ENCODE peak calls at places on chromosomes 6 and 20, in five cellular contexts. W, Z, S, M and I are unnamed samples.
A peak's percentile ranks its signal among the peaks of the same experiment; 100 is the strongest.

GRCh38 chr6:1316482-1317220 is 4.8 kb downstream of the FOXQ1 start:
- DNase-seq in S (no peak), Z (no peak), M (no peak), W (no peak), I (no peak)

GRCh38 chr20:46400253-46400652 is 6.2 kb downstream of the ELMO2 start:
- DNase-seq in M (no peak), Z (no peak), W (no peak), S (no peak), I (no peak)

GRCh38 chr6:134787261-134787871 is 162.5 kb downstream of the ALDH8A1 start:
- DNase-seq in Z (no peak), S (no peak), W (peak; percentile 17), M (no peak), I (no peak)

GRCh38 chr6:49342410-49342809 is 120.6 kb downstream of the MMUT start:
- DNase-seq in W (no peak), M (no peak), S (no peak), Z (no peak), I (no peak)

GRCh38 chr6:41428995-41429417 is 93.6 kb downstream of the NCR2 start:
- DNase-seq in M (peak; percentile 44), W (no peak), Z (no peak), S (no peak), I (no peak)

GRCh38 chr20:34199183-34199582 is 42.0 kb upstream of the ASIP start:
- DNase-seq in S (no peak), W (no peak), Z (no peak), M (no peak), I (no peak)

GRCh38 chr6:109039795-109040194 is 54.9 kb downstream of the SESN1 start:
- DNase-seq in Z (no peak), M (no peak), S (no peak), W (no peak), I (no peak)

GRCh38 chr20:14264869-14265268 is 72.5 kb downstream of the FLRT3 start:
- DNase-seq in M (no peak), W (peak; percentile 7), S (no peak), Z (no peak), I (no peak)

GRCh38 chr20:4962257-4962855 is 39.0 kb downstream of the SLC23A2 start:
- DNase-seq in Z (no peak), S (no peak), W (no peak), M (no peak), I (peak; percentile 51)

GRCh38 chr6:147322299-147323162 is 118.3 kb downstream of the STXBP5 start:
- DNase-seq in W (no peak), Z (no peak), S (no peak), M (no peak), I (peak; percentile 23)

GRCh38 chr6:146790561-146791091 is 191.9 kb downstream of the ADGB start:
- DNase-seq in S (no peak), W (no peak), M (no peak), Z (no peak), I (no peak)

GRCh38 chr6:137342607-137343186 is 123.5 kb upstream of the IFNGR1 start:
- DNase-seq in M (no peak), W (peak; percentile 5), S (no peak), Z (no peak), I (no peak)

GRCh38 chr20:23136893-23137745 is 51.0 kb upstream of the CD93 start:
- DNase-seq in S (no peak), W (no peak), M (no peak), Z (no peak), I (no peak)

GRCh38 chr20:23680151-23680550 is 8.7 kb downstream of the CST4 start:
- DNase-seq in S (no peak), M (no peak), Z (no peak), W (no peak), I (no peak)

GRCh38 chr6:136284909-136285308 is 4.7 kb downstream of the BCLAF1 start:
- DNase-seq in S (no peak), M (no peak), Z (no peak), W (no peak), I (no peak)

GRCh38 chr20:40160151-40160550 is 528.9 kb downstream of the MAFB start:
- DNase-seq in Z (no peak), S (no peak), W (peak; percentile 10), M (peak; percentile 26), I (no peak)

GRCh38 chr6:90183587-90184333 is 112.9 kb downstream of the BACH2 start:
- DNase-seq in Z (no peak), W (no peak), M (no peak), S (no peak), I (no peak)

GRCh38 chr6:7762758-7763157 is 36.9 kb downstream of the BMP6 start:
- DNase-seq in W (no peak), M (no peak), S (no peak), Z (no peak), I (no peak)

GRCh38 chr20:17807670-17808069 is 107.9 kb downstream of the BANF2 start:
- DNase-seq in W (no peak), Z (no peak), S (no peak), M (no peak), I (no peak)

GRCh38 chr6:158644227-158645063 is at the start of gene DYNLT1:
- DNase-seq in Z (peak; percentile 92), S (peak; percentile 95), M (peak; percentile 95), W (peak; percentile 77), I (peak; percentile 87)

GRCh38 chr6:33671381-33672072 is 40.0 kb downstream of the UQCC2 start:
- DNase-seq in S (no peak), Z (no peak), M (no peak), W (no peak), I (no peak)

GRCh38 chr6:33676416-33677152 is 34.9 kb downstream of the UQCC2 start:
- DNase-seq in M (no peak), W (no peak), Z (no peak), S (no peak), I (no peak)

GRCh38 chr6:33675968-33676367 is 35.5 kb downstream of the UQCC2 start:
- DNase-seq in M (no peak), W (no peak), S (no peak), Z (no peak), I (no peak)

GRCh38 chr6:33672808-33673207 is 38.7 kb downstream of the UQCC2 start:
- DNase-seq in M (peak; percentile 91), W (peak; percentile 78), S (no peak), Z (no peak), I (no peak)

DNA sequence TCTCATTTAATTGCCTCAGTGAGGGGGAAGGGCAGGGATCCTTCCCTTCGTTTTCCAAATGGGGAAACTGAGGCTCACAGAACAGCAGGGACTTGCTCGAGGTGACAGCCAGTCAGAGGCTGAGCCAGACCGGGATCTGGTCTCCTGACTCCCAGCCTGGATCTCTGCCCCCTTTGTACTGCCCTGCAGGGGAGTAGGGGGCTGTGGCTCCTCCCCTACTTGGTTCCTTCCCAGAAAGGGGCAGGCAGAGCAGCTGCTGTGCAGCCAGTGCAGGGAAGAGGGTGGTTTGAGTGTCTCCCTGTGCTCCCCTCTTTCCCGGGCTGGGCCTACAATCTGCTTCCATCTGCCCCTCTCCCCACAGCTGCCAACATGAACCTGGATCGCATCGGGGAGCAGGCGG is 37.7 kb downstream of the UQCC2 start:
- DNase-seq in M (no peak), W (no peak), Z (no peak), S (peak; percentile 27), I (no peak)
- H3K4me1 ChIP-seq in M (peaks cover 11% of the 10 kb centered on the region), W (peaks cover 77% of the 10 kb centered on the region), Z (no peaks in the 10 kb centered on the region), S (peaks cover 16% of the 10 kb centered on the region), I (no peaks in the 10 kb centered on the region)

GRCh38 chr6:150575840-150576239 is 23.8 kb upstream of the PLEKHG1 start:
- DNase-seq in M (no peak), S (no peak), W (no peak), Z (no peak), I (no peak)

GRCh38 chr6:150580489-150580888 is 19.2 kb upstream of the PLEKHG1 start:
- DNase-seq in Z (no peak), M (no peak), W (no peak), S (no peak), I (no peak)

GRCh38 chr6:150579611-150580010 is 20.1 kb upstream of the PLEKHG1 start:
- DNase-seq in S (no peak), Z (no peak), W (no peak), M (peak; percentile 40), I (no peak)

GRCh38 chr6:150573041-150573681 is 26.5 kb upstream of the PLEKHG1 start:
- DNase-seq in Z (no peak), M (peak; percentile 21), W (no peak), S (peak; percentile 20), I (no peak)

GRCh38 chr6:150576651-150577226 is 22.9 kb upstream of the PLEKHG1 start:
- DNase-seq in M (no peak), W (no peak), Z (no peak), S (no peak), I (no peak)
- H3K4me3 ChIP-seq in M (peak overlapping the region; percentile 23), W (no peak overlapping the region), Z (no peak overlapping the region), S (no peak overlapping the region), I (no peak overlapping the region)

DNA sequence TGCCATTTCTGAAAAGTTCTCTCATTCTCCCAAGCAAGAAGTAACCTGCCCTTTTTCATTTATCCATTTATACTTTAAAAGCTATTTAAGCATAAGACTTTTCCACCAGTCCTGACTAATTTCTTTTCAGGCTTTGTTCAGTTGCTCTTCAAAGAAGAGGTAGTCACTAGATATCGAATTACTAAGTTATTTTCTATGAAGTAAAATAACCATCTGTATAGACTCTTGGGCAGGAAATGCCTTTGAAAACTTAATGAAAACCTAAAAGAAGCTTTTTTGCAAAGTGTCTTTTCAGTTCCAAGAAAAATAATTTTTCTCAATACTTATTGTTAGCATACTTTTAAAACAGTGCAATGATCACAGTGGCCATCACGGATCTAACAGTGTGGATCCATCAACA is 31.3 kb upstream of the LAMP5 start:
- DNase-seq in W (no peak), S (no peak), Z (no peak), M (no peak), I (no peak)
- H3K4me1 ChIP-seq in W (no peaks in the 10 kb centered on the region), S (no peaks in the 10 kb centered on the region), Z (no peaks in the 10 kb centered on the region), M (no peaks in the 10 kb centered on the region), I (no peaks in the 10 kb centered on the region)

GRCh38 chr6:35017461-35018183 is 123.5 kb downstream of the TCP11 start:
- DNase-seq in S (no peak), M (peak; percentile 58), Z (no peak), W (no peak), I (no peak)

GRCh38 chr6:35018184-35018523 is 123.0 kb downstream of the TCP11 start:
- DNase-seq in W (no peak), Z (no peak), M (no peak), S (no peak), I (no peak)

GRCh38 chr6:35019171-35019570 is 122.0 kb downstream of the TCP11 start:
- DNase-seq in W (no peak), Z (no peak), M (no peak), S (no peak), I (no peak)

GRCh38 chr6:35019831-35020230 is 121.3 kb downstream of the TCP11 start:
- DNase-seq in M (no peak), W (no peak), S (no peak), Z (no peak), I (no peak)

DNA sequence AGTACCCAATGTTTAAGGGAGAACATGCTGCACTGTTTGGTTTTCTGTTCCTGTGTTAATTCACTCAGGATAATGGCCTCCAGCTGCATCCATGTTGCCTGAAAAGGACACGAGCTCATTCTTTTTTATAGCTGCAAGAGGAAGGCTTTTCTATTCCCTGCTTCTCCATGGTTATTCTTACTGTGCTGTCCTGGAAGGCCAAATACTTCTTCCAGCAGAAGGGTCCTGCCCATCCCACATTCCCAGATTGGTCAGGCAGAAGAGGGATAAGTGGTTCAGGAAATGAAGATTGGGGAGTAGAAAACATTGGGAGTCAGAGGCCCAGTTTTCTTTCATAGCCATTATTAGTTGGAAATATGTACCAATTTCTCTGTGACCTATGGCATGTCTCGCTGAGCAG is 122.4 kb downstream of the TCP11 start:
- DNase-seq in Z (no peak), S (no peak), M (no peak), W (no peak), I (no peak)
- H3K4me3 ChIP-seq in Z (peak overlapping the region; percentile 68), S (no peak overlapping the region), M (peak overlapping the region; percentile 74), W (no peak overlapping the region), I (no peak overlapping the region)